ENCODE peak calls at places on chromosomes 2 and 18, in six cellular contexts. One of them, this sample, is unnamed.

GRCh38 chr2:233531880-233532458 is 34.6 kb downstream of the USP40 start:
- DNase-seq in cardiac fibroblast: no peak
- DNase-seq in fibroblast of mammary gland: no peak
- DNase-seq in bronchial epithelial cell: no peak
- DNase-seq in stomach: no peak
- DNase-seq in right atrium auricular region: no peak
- DNase-seq in this sample: no peak

GRCh38 chr2:218896501-218897393 is 16.1 kb downstream of the WNT10A start:
- DNase-seq in cardiac fibroblast: no peak
- DNase-seq in fibroblast of mammary gland: no peak
- DNase-seq in bronchial epithelial cell: peak
- DNase-seq in stomach: peak
- DNase-seq in right atrium auricular region: peak
- DNase-seq in this sample: peak

GRCh38 chr18:61308795-61309393 is 24.3 kb upstream of the CDH20 start:
- DNase-seq in cardiac fibroblast: no peak
- DNase-seq in fibroblast of mammary gland: no peak
- DNase-seq in bronchial epithelial cell: no peak
- DNase-seq in stomach: no peak
- DNase-seq in right atrium auricular region: no peak
- DNase-seq in this sample: peak

GRCh38 chr2:104863229-104863584 is 9.3 kb downstream of the POU3F3 start:
- DNase-seq in cardiac fibroblast: no peak
- DNase-seq in fibroblast of mammary gland: no peak
- DNase-seq in bronchial epithelial cell: no peak
- DNase-seq in stomach: no peak
- DNase-seq in right atrium auricular region: no peak
- DNase-seq in this sample: no peak

GRCh38 chr2:240832205-240832727 is 12.2 kb upstream of the KIF1A start:
- DNase-seq in cardiac fibroblast: peak
- DNase-seq in fibroblast of mammary gland: peak
- DNase-seq in bronchial epithelial cell: peak
- DNase-seq in stomach: peak
- DNase-seq in right atrium auricular region: peak
- DNase-seq in this sample: peak

GRCh38 chr2:180203972-180204371 is 196.9 kb upstream of the CWC22 start:
- DNase-seq in cardiac fibroblast: peak
- DNase-seq in fibroblast of mammary gland: peak
- DNase-seq in bronchial epithelial cell: peak
- DNase-seq in stomach: no peak
- DNase-seq in right atrium auricular region: peak
- DNase-seq in this sample: no peak

GRCh38 chr2:28224648-28225471 is 167.8 kb upstream of the FOSL2 start:
- DNase-seq in cardiac fibroblast: peak
- DNase-seq in fibroblast of mammary gland: peak
- DNase-seq in bronchial epithelial cell: peak
- DNase-seq in stomach: no peak
- DNase-seq in right atrium auricular region: no peak
- DNase-seq in this sample: peak

GRCh38 chr2:196925768-196926561 is 542 bp downstream of the PGAP1 start:
- DNase-seq in cardiac fibroblast: peak
- DNase-seq in fibroblast of mammary gland: peak
- DNase-seq in bronchial epithelial cell: peak
- DNase-seq in stomach: peak
- DNase-seq in right atrium auricular region: no peak
- DNase-seq in this sample: no peak

GRCh38 chr2:112045446-112046014 is 9.5 kb upstream of the TMEM87B start:
- DNase-seq in cardiac fibroblast: no peak
- DNase-seq in fibroblast of mammary gland: no peak
- DNase-seq in bronchial epithelial cell: no peak
- DNase-seq in stomach: no peak
- DNase-seq in right atrium auricular region: no peak
- DNase-seq in this sample: no peak

GRCh38 chr2:157312866-157313486 is 12.6 kb downstream of the ERMN start:
- DNase-seq in cardiac fibroblast: no peak
- DNase-seq in fibroblast of mammary gland: peak
- DNase-seq in bronchial epithelial cell: peak
- DNase-seq in stomach: no peak
- DNase-seq in right atrium auricular region: no peak
- DNase-seq in this sample: no peak

GRCh38 chr18:8548186-8548585 is 61.1 kb upstream of the RAB12 start:
- DNase-seq in cardiac fibroblast: peak
- DNase-seq in fibroblast of mammary gland: peak
- DNase-seq in bronchial epithelial cell: peak
- DNase-seq in stomach: no peak
- DNase-seq in right atrium auricular region: no peak
- DNase-seq in this sample: no peak

GRCh38 chr2:32418777-32419176 is 62.0 kb downstream of the BIRC6 start:
- DNase-seq in cardiac fibroblast: peak
- DNase-seq in fibroblast of mammary gland: peak
- DNase-seq in bronchial epithelial cell: peak
- DNase-seq in stomach: no peak
- DNase-seq in right atrium auricular region: no peak
- DNase-seq in this sample: no peak

DNA sequence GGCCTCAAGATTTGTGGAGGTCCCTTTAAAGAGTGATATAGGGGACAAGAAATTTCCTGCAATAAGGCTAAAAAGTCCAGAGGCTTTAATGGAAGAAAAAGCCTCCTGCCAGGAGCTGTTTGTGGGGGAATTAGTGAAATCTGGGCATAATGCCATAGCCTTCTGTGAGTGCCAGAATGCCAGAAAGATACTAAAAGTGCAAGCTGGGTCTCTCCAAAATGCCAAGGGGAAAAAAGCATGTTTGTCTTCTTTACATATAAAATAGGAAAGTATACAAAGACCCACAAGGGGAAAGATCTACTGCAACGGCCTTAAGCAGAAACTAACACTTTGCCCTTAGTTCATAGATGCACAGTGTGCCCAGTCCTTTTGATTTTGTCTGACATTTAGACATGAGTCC is 647.7 kb upstream of the ZNF804A start:
- DNase-seq in cardiac fibroblast: peak
- DNase-seq in fibroblast of mammary gland: peak
- DNase-seq in bronchial epithelial cell: no peak
- DNase-seq in stomach: no peak
- DNase-seq in right atrium auricular region: no peak
- DNase-seq in this sample: no peak
- H3K4me3 ChIP-seq in cardiac fibroblast: no peak
- H3K4me3 ChIP-seq in fibroblast of mammary gland: no peak
- H3K4me3 ChIP-seq in bronchial epithelial cell: no peak
- H3K4me3 ChIP-seq in stomach: no peak
- H3K4me3 ChIP-seq in right atrium auricular region: no peak
- H3K4me3 ChIP-seq in this sample: no peak

GRCh38 chr2:91477731-91478672 is 2786.5 kb downstream of the RPIA start:
- DNase-seq in cardiac fibroblast: peak
- DNase-seq in fibroblast of mammary gland: no peak
- DNase-seq in bronchial epithelial cell: no peak
- DNase-seq in stomach: peak
- DNase-seq in right atrium auricular region: peak
- DNase-seq in this sample: no peak
- H3K4me3 ChIP-seq in cardiac fibroblast: peak
- H3K4me3 ChIP-seq in fibroblast of mammary gland: peak
- H3K4me3 ChIP-seq in bronchial epithelial cell: peak
- H3K4me3 ChIP-seq in stomach: peak
- H3K4me3 ChIP-seq in right atrium auricular region: peak
- H3K4me3 ChIP-seq in this sample: no peak

GRCh38 chr18:9712130-9712577 is 4.1 kb downstream of the RAB31 start:
- DNase-seq in cardiac fibroblast: no peak
- DNase-seq in fibroblast of mammary gland: no peak
- DNase-seq in bronchial epithelial cell: no peak
- DNase-seq in stomach: no peak
- DNase-seq in right atrium auricular region: peak
- DNase-seq in this sample: no peak

GRCh38 chr18:9708882-9709877 is 1.1 kb downstream of the RAB31 start:
- DNase-seq in cardiac fibroblast: peak
- DNase-seq in fibroblast of mammary gland: no peak
- DNase-seq in bronchial epithelial cell: no peak
- DNase-seq in stomach: no peak
- DNase-seq in right atrium auricular region: no peak
- DNase-seq in this sample: no peak

GRCh38 chr18:9712606-9713005 is 4.5 kb downstream of the RAB31 start:
- DNase-seq in cardiac fibroblast: peak
- DNase-seq in fibroblast of mammary gland: no peak
- DNase-seq in bronchial epithelial cell: no peak
- DNase-seq in stomach: no peak
- DNase-seq in right atrium auricular region: peak
- DNase-seq in this sample: no peak

GRCh38 chr18:9710037-9710436 is 1.9 kb downstream of the RAB31 start:
- DNase-seq in cardiac fibroblast: no peak
- DNase-seq in fibroblast of mammary gland: no peak
- DNase-seq in bronchial epithelial cell: no peak
- DNase-seq in stomach: no peak
- DNase-seq in right atrium auricular region: no peak
- DNase-seq in this sample: no peak

DNA sequence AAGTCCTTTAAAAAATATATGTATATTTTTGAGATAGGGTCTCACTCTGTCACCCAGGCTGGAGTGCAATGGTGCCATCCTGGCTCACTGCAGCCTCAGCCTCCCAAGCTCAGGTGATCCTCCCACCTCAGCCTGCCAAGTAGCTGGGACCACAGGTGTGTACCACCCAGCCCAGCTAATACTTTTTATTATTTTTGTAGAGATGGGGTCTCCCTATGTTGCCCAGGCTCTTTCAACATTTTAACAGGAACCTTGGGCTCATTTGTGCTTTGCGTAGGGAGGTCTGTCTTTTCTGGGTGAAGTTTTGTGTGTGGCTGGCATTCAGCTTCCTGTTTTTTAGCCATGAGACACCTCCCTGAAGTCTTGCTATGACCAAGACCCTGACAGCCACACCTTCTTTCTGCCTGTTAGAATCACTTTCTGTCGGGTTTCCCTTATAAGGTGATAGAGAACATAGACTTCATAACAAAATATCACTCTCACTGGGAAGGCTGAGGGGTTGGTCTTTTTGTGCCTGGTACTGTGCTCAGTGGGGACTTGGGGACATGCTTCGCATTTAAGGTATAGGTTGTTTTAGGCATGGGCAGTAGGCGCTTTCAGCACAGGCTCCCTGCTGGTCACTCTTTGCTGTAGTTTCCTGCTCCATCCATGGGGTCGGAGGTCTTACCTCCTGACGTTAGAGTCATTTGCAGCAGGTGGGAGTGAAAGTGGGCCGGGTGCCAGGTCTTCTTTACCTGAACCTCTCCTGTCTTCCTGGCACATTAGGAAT is 3.4 kb downstream of the RAB31 start:
- DNase-seq in cardiac fibroblast: no peak
- DNase-seq in fibroblast of mammary gland: no peak
- DNase-seq in bronchial epithelial cell: no peak
- DNase-seq in stomach: no peak
- DNase-seq in right atrium auricular region: no peak
- DNase-seq in this sample: no peak
- H3K4me3 ChIP-seq in cardiac fibroblast: no peak
- H3K4me3 ChIP-seq in fibroblast of mammary gland: no peak
- H3K4me3 ChIP-seq in bronchial epithelial cell: no peak
- H3K4me3 ChIP-seq in stomach: no peak
- H3K4me3 ChIP-seq in right atrium auricular region: no peak
- H3K4me3 ChIP-seq in this sample: no peak

GRCh38 chr2:98823196-98824166 is 92.5 kb upstream of the MGAT4A start:
- DNase-seq in cardiac fibroblast: no peak
- DNase-seq in fibroblast of mammary gland: no peak
- DNase-seq in bronchial epithelial cell: peak
- DNase-seq in stomach: no peak
- DNase-seq in right atrium auricular region: no peak
- DNase-seq in this sample: no peak

GRCh38 chr2:98821629-98822135 is 90.8 kb upstream of the MGAT4A start:
- DNase-seq in cardiac fibroblast: no peak
- DNase-seq in fibroblast of mammary gland: no peak
- DNase-seq in bronchial epithelial cell: no peak
- DNase-seq in stomach: no peak
- DNase-seq in right atrium auricular region: no peak
- DNase-seq in this sample: no peak

GRCh38 chr2:98824256-98825042 is 93.5 kb upstream of the MGAT4A start:
- DNase-seq in cardiac fibroblast: no peak
- DNase-seq in fibroblast of mammary gland: no peak
- DNase-seq in bronchial epithelial cell: no peak
- DNase-seq in stomach: no peak
- DNase-seq in right atrium auricular region: no peak
- DNase-seq in this sample: no peak

GRCh38 chr2:98825043-98825350 is 94.1 kb upstream of the MGAT4A start:
- DNase-seq in cardiac fibroblast: no peak
- DNase-seq in fibroblast of mammary gland: no peak
- DNase-seq in bronchial epithelial cell: no peak
- DNase-seq in stomach: no peak
- DNase-seq in right atrium auricular region: no peak
- DNase-seq in this sample: no peak

GRCh38 chr2:98822301-98823164 is 91.6 kb upstream of the MGAT4A start:
- DNase-seq in cardiac fibroblast: no peak
- DNase-seq in fibroblast of mammary gland: no peak
- DNase-seq in bronchial epithelial cell: no peak
- DNase-seq in stomach: peak
- DNase-seq in right atrium auricular region: no peak
- DNase-seq in this sample: no peak
- H3K4me3 ChIP-seq in cardiac fibroblast: peak
- H3K4me3 ChIP-seq in fibroblast of mammary gland: no peak
- H3K4me3 ChIP-seq in bronchial epithelial cell: peak
- H3K4me3 ChIP-seq in stomach: peak
- H3K4me3 ChIP-seq in right atrium auricular region: peak
- H3K4me3 ChIP-seq in this sample: no peak

GRCh38 chr2:205680903-205681302 is 1.4 kb upstream of the NRP2 start:
- DNase-seq in cardiac fibroblast: no peak
- DNase-seq in fibroblast of mammary gland: no peak
- DNase-seq in bronchial epithelial cell: no peak
- DNase-seq in stomach: peak
- DNase-seq in right atrium auricular region: no peak
- DNase-seq in this sample: no peak

GRCh38 chr2:205679410-205680009 is 2.8 kb upstream of the NRP2 start:
- DNase-seq in cardiac fibroblast: no peak
- DNase-seq in fibroblast of mammary gland: no peak
- DNase-seq in bronchial epithelial cell: peak
- DNase-seq in stomach: no peak
- DNase-seq in right atrium auricular region: no peak
- DNase-seq in this sample: no peak

GRCh38 chr2:205681836-205682238 is 464 bp upstream of the NRP2 start:
- DNase-seq in cardiac fibroblast: no peak
- DNase-seq in fibroblast of mammary gland: no peak
- DNase-seq in bronchial epithelial cell: no peak
- DNase-seq in stomach: no peak
- DNase-seq in right atrium auricular region: no peak
- DNase-seq in this sample: no peak

GRCh38 chr2:205678743-205679142 is 3.6 kb upstream of the NRP2 start:
- DNase-seq in cardiac fibroblast: no peak
- DNase-seq in fibroblast of mammary gland: no peak
- DNase-seq in bronchial epithelial cell: peak
- DNase-seq in stomach: no peak
- DNase-seq in right atrium auricular region: no peak
- DNase-seq in this sample: no peak

DNA sequence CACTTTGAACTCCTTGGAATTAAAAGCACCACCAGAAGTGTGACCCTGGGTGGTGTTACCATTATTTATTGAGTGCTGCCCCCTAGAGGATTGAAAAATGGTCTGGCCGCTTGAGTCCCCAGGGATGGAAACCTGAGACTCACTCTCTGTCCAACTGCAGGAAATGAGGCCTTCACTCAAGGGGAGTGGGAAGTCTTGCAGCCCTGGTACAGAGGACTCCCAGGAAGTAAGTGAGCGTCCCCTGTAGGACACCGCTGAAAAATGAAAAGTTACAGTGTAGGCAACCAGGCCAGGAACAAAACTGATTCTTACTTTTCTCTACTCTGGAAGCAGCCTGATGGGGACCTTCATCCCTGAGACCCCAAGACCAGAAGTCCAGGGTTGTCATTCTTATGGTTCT is 2.2 kb upstream of the NRP2 start:
- DNase-seq in cardiac fibroblast: peak
- DNase-seq in fibroblast of mammary gland: peak
- DNase-seq in bronchial epithelial cell: peak
- DNase-seq in stomach: peak
- DNase-seq in right atrium auricular region: no peak
- DNase-seq in this sample: peak
- H3K4me3 ChIP-seq in cardiac fibroblast: no peak
- H3K4me3 ChIP-seq in fibroblast of mammary gland: no peak
- H3K4me3 ChIP-seq in bronchial epithelial cell: no peak
- H3K4me3 ChIP-seq in stomach: no peak
- H3K4me3 ChIP-seq in right atrium auricular region: no peak
- H3K4me3 ChIP-seq in this sample: no peak

This sample was measured in Jurkat, Clone E6-1.